ENCODE peak calls at places on chromosomes 5 and 9, in six cellular contexts. One of them, this sample, is unnamed. For H3K36me3, the result is how much of the 10 kb centered on the place peaks cover.

GRCh38 chr9:96255698-96256097 is 46.3 kb downstream of the HSD17B3 start:
- DNase-seq in fibroblast of lung: no peak
- DNase-seq in uterus: no peak
- DNase-seq in cardiac muscle cell: no peak
- DNase-seq in upper lobe of right lung: no peak
- DNase-seq in Caco-2: no peak
- DNase-seq in this sample: no peak

GRCh38 chr5:160835818-160836528 is 16.0 kb downstream of the ATP10B start:
- DNase-seq in fibroblast of lung: no peak
- DNase-seq in uterus: no peak
- DNase-seq in cardiac muscle cell: no peak
- DNase-seq in upper lobe of right lung: no peak
- DNase-seq in Caco-2: no peak
- DNase-seq in this sample: no peak

GRCh38 chr9:98905015-98905414 is 38.7 kb upstream of the COL15A1 start:
- DNase-seq in fibroblast of lung: no peak
- DNase-seq in uterus: no peak
- DNase-seq in cardiac muscle cell: no peak
- DNase-seq in upper lobe of right lung: no peak
- DNase-seq in Caco-2: no peak
- DNase-seq in this sample: no peak

GRCh38 chr5:170297589-170298462 is at the start of gene LCP2:
- DNase-seq in fibroblast of lung: no peak
- DNase-seq in uterus: no peak
- DNase-seq in cardiac muscle cell: no peak
- DNase-seq in upper lobe of right lung: no peak
- DNase-seq in Caco-2: no peak
- DNase-seq in this sample: no peak

GRCh38 chr9:124720429-124721108 is 50.5 kb downstream of the NR6A1 start:
- DNase-seq in fibroblast of lung: no peak
- DNase-seq in uterus: no peak
- DNase-seq in cardiac muscle cell: no peak
- DNase-seq in upper lobe of right lung: no peak
- DNase-seq in Caco-2: no peak
- DNase-seq in this sample: no peak

GRCh38 chr5:120413706-120414105 is 50.4 kb upstream of the PRR16 start:
- DNase-seq in fibroblast of lung: peak
- DNase-seq in uterus: no peak
- DNase-seq in cardiac muscle cell: peak
- DNase-seq in upper lobe of right lung: no peak
- DNase-seq in Caco-2: no peak
- DNase-seq in this sample: no peak

GRCh38 chr5:156543348-156543747 is 216.4 kb downstream of the SGCD start:
- DNase-seq in fibroblast of lung: no peak
- DNase-seq in uterus: no peak
- DNase-seq in cardiac muscle cell: no peak
- DNase-seq in upper lobe of right lung: no peak
- DNase-seq in Caco-2: no peak
- DNase-seq in this sample: no peak

GRCh38 chr5:113693621-113694130 is 180.2 kb downstream of the YTHDC2 start:
- DNase-seq in fibroblast of lung: no peak
- DNase-seq in uterus: no peak
- DNase-seq in cardiac muscle cell: peak
- DNase-seq in upper lobe of right lung: no peak
- DNase-seq in Caco-2: no peak
- DNase-seq in this sample: peak

GRCh38 chr9:69549310-69550202 is 122.6 kb downstream of the APBA1 start:
- DNase-seq in fibroblast of lung: peak
- DNase-seq in uterus: no peak
- DNase-seq in cardiac muscle cell: peak
- DNase-seq in upper lobe of right lung: no peak
- DNase-seq in Caco-2: peak
- DNase-seq in this sample: no peak

GRCh38 chr9:130770679-130771442 is 64.2 kb upstream of the ABL1 start:
- DNase-seq in fibroblast of lung: peak
- DNase-seq in uterus: no peak
- DNase-seq in cardiac muscle cell: peak
- DNase-seq in upper lobe of right lung: no peak
- DNase-seq in Caco-2: peak
- DNase-seq in this sample: no peak

DNA sequence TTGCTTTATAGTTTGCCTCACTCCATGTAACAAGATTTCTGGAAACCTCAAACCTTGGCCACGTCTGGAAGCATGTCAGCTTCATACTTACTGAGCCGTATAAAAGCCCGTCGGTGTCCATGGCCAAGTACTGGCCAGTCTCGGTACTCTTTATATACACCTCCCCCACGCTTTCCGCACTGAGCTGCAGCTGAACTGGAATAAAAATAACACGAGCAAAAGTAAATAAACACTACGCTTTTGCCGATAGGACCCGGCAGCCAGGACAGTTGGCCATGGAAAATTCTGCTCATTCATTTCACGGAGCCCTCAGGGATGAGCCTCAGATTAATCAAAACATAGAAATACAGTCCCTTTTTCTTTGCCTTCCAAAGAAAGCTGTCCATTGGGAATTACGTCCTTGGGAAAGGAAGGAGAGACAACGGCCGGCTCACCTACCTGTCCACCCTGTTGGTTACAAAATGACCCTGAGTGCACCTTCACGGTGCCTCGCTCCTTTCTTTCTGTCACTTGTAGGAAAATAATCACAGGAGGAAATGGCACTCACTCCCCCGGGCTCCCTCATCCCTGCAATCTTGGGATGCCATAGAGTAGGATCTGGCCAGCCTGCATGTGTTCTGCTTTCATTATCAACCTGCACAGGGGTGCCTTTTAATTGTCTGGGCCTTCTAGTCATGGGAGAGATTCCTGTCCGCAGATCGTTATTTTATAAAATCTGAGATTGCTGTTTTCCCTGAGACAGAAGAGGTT is 85.1 kb downstream of the FGF1 start:
- DNase-seq in fibroblast of lung: peak
- DNase-seq in uterus: peak
- DNase-seq in cardiac muscle cell: peak
- DNase-seq in upper lobe of right lung: no peak
- DNase-seq in Caco-2: no peak
- DNase-seq in this sample: peak
- H3K4me3 ChIP-seq in fibroblast of lung: peak
- H3K4me3 ChIP-seq in uterus: no peak
- H3K4me3 ChIP-seq in cardiac muscle cell: no peak
- H3K4me3 ChIP-seq in upper lobe of right lung: no peak
- H3K4me3 ChIP-seq in Caco-2: no peak
- H3K4me3 ChIP-seq in this sample: no peak

GRCh38 chr5:31965227-31965626 is 208.9 kb downstream of the GOLPH3 start:
- DNase-seq in fibroblast of lung: no peak
- DNase-seq in uterus: no peak
- DNase-seq in cardiac muscle cell: no peak
- DNase-seq in upper lobe of right lung: no peak
- DNase-seq in Caco-2: no peak
- DNase-seq in this sample: no peak

GRCh38 chr5:31962928-31963327 is 211.2 kb downstream of the GOLPH3 start:
- DNase-seq in fibroblast of lung: peak
- DNase-seq in uterus: no peak
- DNase-seq in cardiac muscle cell: no peak
- DNase-seq in upper lobe of right lung: no peak
- DNase-seq in Caco-2: no peak
- DNase-seq in this sample: no peak

GRCh38 chr5:31963961-31964360 is 210.2 kb downstream of the GOLPH3 start:
- DNase-seq in fibroblast of lung: no peak
- DNase-seq in uterus: no peak
- DNase-seq in cardiac muscle cell: no peak
- DNase-seq in upper lobe of right lung: no peak
- DNase-seq in Caco-2: no peak
- DNase-seq in this sample: no peak

GRCh38 chr5:31963358-31963757 is 210.8 kb downstream of the GOLPH3 start:
- DNase-seq in fibroblast of lung: peak
- DNase-seq in uterus: peak
- DNase-seq in cardiac muscle cell: no peak
- DNase-seq in upper lobe of right lung: no peak
- DNase-seq in Caco-2: no peak
- DNase-seq in this sample: no peak

DNA sequence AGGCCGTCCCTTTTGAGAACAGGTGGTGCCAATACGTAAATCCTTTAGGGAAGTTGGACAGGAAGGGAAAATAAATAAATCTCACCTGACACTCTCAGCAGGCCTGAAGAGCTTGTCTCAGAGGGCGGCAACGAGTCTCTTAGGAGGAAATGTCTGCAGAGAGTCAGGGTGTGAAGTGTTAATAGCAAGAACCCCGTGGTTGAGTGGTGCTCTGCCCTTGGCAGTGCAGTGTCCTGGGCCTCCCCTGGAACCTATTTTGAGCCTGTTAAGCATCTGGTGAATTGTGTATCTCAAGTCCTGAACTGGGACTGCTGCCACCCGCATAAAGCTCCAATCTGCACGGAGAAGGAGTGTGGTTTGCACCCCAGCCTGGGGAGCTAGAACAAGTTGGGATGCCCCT is 211.8 kb downstream of the GOLPH3 start:
- DNase-seq in fibroblast of lung: no peak
- DNase-seq in uterus: peak
- DNase-seq in cardiac muscle cell: no peak
- DNase-seq in upper lobe of right lung: peak
- DNase-seq in Caco-2: no peak
- DNase-seq in this sample: no peak
- H3K36me3 ChIP-seq in fibroblast of lung: under half
- H3K36me3 ChIP-seq in uterus: under half
- H3K36me3 ChIP-seq in cardiac muscle cell: under half
- H3K36me3 ChIP-seq in upper lobe of right lung: under half
- H3K36me3 ChIP-seq in Caco-2: under half
- H3K36me3 ChIP-seq in this sample: under half

GRCh38 chr5:141392429-141393198 is at the start of gene PCDHGA8:
- DNase-seq in fibroblast of lung: no peak
- DNase-seq in uterus: no peak
- DNase-seq in cardiac muscle cell: no peak
- DNase-seq in upper lobe of right lung: no peak
- DNase-seq in Caco-2: no peak
- DNase-seq in this sample: no peak
- H3K4me3 ChIP-seq in fibroblast of lung: peak
- H3K4me3 ChIP-seq in uterus: no peak
- H3K4me3 ChIP-seq in cardiac muscle cell: no peak
- H3K4me3 ChIP-seq in upper lobe of right lung: no peak
- H3K4me3 ChIP-seq in Caco-2: no peak
- H3K4me3 ChIP-seq in this sample: no peak

DNA sequence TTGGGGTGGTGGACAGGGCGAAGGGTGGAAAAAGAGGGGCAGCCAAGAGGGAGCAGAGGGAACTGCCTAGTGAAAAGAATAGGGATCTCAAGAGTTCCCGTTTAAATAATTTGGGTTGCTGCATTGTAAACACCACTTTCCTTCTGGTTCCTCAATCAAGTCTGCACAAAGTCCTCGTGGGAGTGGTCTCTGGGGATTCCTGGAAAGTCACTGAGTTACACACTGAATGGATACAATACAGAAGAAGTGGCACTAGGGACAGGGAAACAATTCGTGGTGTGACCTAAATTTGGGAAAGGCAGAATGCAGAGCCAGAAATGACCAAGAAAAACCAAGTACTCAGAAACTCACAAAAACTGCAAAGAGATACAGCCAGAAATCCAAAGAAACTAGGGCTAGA is 161.7 kb downstream of the CDK5RAP2 start:
- DNase-seq in fibroblast of lung: no peak
- DNase-seq in uterus: no peak
- DNase-seq in cardiac muscle cell: no peak
- DNase-seq in upper lobe of right lung: no peak
- DNase-seq in Caco-2: no peak
- DNase-seq in this sample: no peak
- H3K36me3 ChIP-seq in fibroblast of lung: under half
- H3K36me3 ChIP-seq in uterus: under half
- H3K36me3 ChIP-seq in cardiac muscle cell: under half
- H3K36me3 ChIP-seq in upper lobe of right lung: under half
- H3K36me3 ChIP-seq in Caco-2: under half
- H3K36me3 ChIP-seq in this sample: under half

GRCh38 chr5:18744990-18745590 is 1110.8 kb downstream of the TAF11L14 start:
- DNase-seq in fibroblast of lung: no peak
- DNase-seq in uterus: no peak
- DNase-seq in cardiac muscle cell: no peak
- DNase-seq in upper lobe of right lung: no peak
- DNase-seq in Caco-2: no peak
- DNase-seq in this sample: peak

GRCh38 chr5:18744441-18744840 is 1110.2 kb downstream of the TAF11L14 start:
- DNase-seq in fibroblast of lung: no peak
- DNase-seq in uterus: no peak
- DNase-seq in cardiac muscle cell: no peak
- DNase-seq in upper lobe of right lung: no peak
- DNase-seq in Caco-2: no peak
- DNase-seq in this sample: no peak

GRCh38 chr5:18742830-18743229 is 1108.6 kb downstream of the TAF11L14 start:
- DNase-seq in fibroblast of lung: no peak
- DNase-seq in uterus: no peak
- DNase-seq in cardiac muscle cell: no peak
- DNase-seq in upper lobe of right lung: no peak
- DNase-seq in Caco-2: no peak
- DNase-seq in this sample: no peak

GRCh38 chr5:18745988-18746615 is 1111.8 kb downstream of the TAF11L14 start:
- DNase-seq in fibroblast of lung: no peak
- DNase-seq in uterus: no peak
- DNase-seq in cardiac muscle cell: no peak
- DNase-seq in upper lobe of right lung: no peak
- DNase-seq in Caco-2: no peak
- DNase-seq in this sample: peak

GRCh38 chr5:18745591-18745987 is 1111.3 kb downstream of the TAF11L14 start:
- DNase-seq in fibroblast of lung: no peak
- DNase-seq in uterus: no peak
- DNase-seq in cardiac muscle cell: no peak
- DNase-seq in upper lobe of right lung: no peak
- DNase-seq in Caco-2: no peak
- DNase-seq in this sample: peak
- H3K4me3 ChIP-seq in fibroblast of lung: peak
- H3K4me3 ChIP-seq in uterus: peak
- H3K4me3 ChIP-seq in cardiac muscle cell: no peak
- H3K4me3 ChIP-seq in upper lobe of right lung: peak
- H3K4me3 ChIP-seq in Caco-2: peak
- H3K4me3 ChIP-seq in this sample: peak

DNA sequence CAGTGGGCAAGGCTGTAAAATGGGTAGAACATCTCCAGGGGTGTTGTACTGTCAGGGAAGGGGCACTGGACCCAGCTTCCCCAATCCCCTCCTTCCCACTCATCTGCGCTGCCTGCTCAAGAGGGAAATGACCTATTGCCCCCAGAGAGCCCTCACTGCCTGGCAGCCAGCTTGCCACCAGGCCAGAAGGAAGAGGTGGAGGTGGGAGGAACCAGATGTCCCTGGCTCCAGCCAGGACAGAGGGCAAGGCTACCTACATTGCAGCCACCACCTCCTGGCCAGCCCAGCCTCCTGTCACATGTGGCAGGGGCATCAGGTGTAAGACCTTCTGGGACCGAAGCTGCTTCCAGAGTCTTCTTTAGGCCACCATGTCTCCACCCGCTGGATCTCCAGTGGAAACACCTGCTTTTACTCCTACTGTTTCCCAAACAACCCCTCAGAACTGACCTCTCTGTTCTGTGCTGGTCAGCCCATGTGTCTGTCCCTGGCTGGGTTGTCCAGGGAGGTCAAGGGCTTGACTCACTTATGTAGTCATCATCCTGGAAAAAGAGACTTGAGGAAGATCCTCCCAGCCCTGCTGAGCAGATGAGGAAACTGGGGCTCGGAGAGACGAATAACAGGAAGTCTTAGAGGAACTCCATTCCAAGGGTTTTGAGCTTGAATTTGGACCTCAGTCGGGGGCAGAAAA is 42.3 kb downstream of the JADE2 start:
- DNase-seq in fibroblast of lung: peak
- DNase-seq in uterus: peak
- DNase-seq in cardiac muscle cell: peak
- DNase-seq in upper lobe of right lung: no peak
- DNase-seq in Caco-2: no peak
- DNase-seq in this sample: peak
- H3K36me3 ChIP-seq in fibroblast of lung: under half
- H3K36me3 ChIP-seq in uterus: under half
- H3K36me3 ChIP-seq in cardiac muscle cell: under half
- H3K36me3 ChIP-seq in upper lobe of right lung: half or more
- H3K36me3 ChIP-seq in Caco-2: under half
- H3K36me3 ChIP-seq in this sample: half or more